ENCODE peak calls at places on chromosomes 11 and 22, in ten cellular contexts. Q is fibroblast of mammary gland, H is BJ, T is PC-9, I is lung, X is type B pancreatic cell, A is heart right ventricle, G is cardiac fibroblast, Z is sigmoid colon, J is mucosa of descending colon. S is an unnamed sample.

GRCh38 chr22:45997077-45997774 is 20.3 kb upstream of the WNT7B start:
- DNase-seq in Q (peak; percentile 99), H (peak; percentile 94), T (peak; percentile 91), I (peak; percentile 77), X (no peak), A (peak; percentile 95), G (peak; percentile 99), Z (peak; percentile 96), J (peak; percentile 84), S (peak; percentile 99)

GRCh38 chr11:117095301-117096139 is 2.7 kb downstream of the SIK3 start:
- DNase-seq in Q (peak; percentile 44), H (no peak), T (no peak), I (no peak), X (no peak), A (no peak), G (peak; percentile 70), Z (no peak), J (no peak), S (no peak)

GRCh38 chr11:129368889-129369672 is 6.6 kb upstream of the BARX2 start:
- DNase-seq in Q (no peak), H (no peak), T (peak; percentile 40), I (no peak), X (no peak), A (no peak), G (no peak), Z (no peak), J (no peak), S (no peak)

GRCh38 chr11:108559340-108559739 is 34.2 kb downstream of the EXPH5 start:
- DNase-seq in Q (peak; percentile 88), H (peak; percentile 66), T (no peak), I (no peak), X (no peak), A (no peak), G (peak; percentile 14), Z (no peak), J (no peak), S (no peak)

GRCh38 chr11:19951558-19952083 is 208.7 kb downstream of the DBX1 start:
- DNase-seq in Q (peak; percentile 67), H (no peak), T (no peak), I (no peak), X (no peak), A (peak; percentile 10), G (peak; percentile 68), Z (no peak), J (no peak), S (peak; percentile 37)

GRCh38 chr22:45094081-45094720 is 69.5 kb upstream of the NUP50 start:
- DNase-seq in Q (no peak), H (no peak), T (no peak), I (no peak), X (no peak), A (no peak), G (no peak), Z (no peak), J (no peak), S (peak; percentile 62)

GRCh38 chr11:15688351-15688792 is 573.6 kb downstream of the INSC start:
- DNase-seq in Q (peak; percentile 61), H (no peak), T (no peak), I (no peak), X (no peak), A (peak; percentile 81), G (peak; percentile 92), Z (no peak), J (no peak), S (peak; percentile 89)

GRCh38 chr11:126322996-126323395 is 19.1 kb downstream of the DCPS start:
- DNase-seq in Q (no peak), H (no peak), T (no peak), I (no peak), X (no peak), A (no peak), G (no peak), Z (no peak), J (no peak), S (no peak)

GRCh38 chr11:100151944-100152343 is 535.1 kb upstream of the ARHGAP42 start:
- DNase-seq in Q (peak; percentile 19), H (no peak), T (peak; percentile 26), I (no peak), X (no peak), A (no peak), G (no peak), Z (no peak), J (no peak), S (no peak)

GRCh38 chr11:6544921-6545850 is 48.1 kb downstream of the DNHD1 start:
- DNase-seq in Q (peak; percentile 58), H (no peak), T (no peak), I (no peak), X (no peak), A (no peak), G (no peak), Z (no peak), J (no peak), S (peak; percentile 78)

DNA sequence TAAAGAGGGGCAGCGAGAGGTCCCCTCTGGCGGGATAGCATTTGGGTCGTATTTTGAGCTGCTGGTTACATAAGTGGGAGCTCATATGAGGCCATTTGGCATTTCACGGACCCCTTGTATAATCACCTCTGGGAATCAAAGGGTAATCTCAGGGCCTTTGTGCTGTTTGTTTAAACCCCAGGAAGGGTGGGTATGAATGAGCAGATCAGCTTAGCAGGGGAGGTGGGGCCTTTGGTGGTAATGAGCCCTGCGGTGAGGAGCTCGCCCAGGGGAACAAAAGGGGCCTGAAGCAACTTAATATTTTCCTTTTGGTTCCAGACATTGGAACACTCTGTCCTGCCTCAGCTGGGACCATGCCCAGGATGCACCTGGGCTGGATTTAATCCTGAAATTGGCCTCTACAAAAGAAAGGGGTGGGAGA is 10.2 kb downstream of the TSKU start:
- DNase-seq in Q (no peak), H (no peak), T (no peak), I (no peak), X (no peak), A (no peak), G (no peak), Z (peak; percentile 67), J (no peak), S (no peak)
- TF ChIP-seq CTCF in Q (no peak), H (no peak), T (no peak), I (no peak), X (no peak), A (no peak), G (no peak), Z (no peak), J (no peak), S (no peak)

DNA sequence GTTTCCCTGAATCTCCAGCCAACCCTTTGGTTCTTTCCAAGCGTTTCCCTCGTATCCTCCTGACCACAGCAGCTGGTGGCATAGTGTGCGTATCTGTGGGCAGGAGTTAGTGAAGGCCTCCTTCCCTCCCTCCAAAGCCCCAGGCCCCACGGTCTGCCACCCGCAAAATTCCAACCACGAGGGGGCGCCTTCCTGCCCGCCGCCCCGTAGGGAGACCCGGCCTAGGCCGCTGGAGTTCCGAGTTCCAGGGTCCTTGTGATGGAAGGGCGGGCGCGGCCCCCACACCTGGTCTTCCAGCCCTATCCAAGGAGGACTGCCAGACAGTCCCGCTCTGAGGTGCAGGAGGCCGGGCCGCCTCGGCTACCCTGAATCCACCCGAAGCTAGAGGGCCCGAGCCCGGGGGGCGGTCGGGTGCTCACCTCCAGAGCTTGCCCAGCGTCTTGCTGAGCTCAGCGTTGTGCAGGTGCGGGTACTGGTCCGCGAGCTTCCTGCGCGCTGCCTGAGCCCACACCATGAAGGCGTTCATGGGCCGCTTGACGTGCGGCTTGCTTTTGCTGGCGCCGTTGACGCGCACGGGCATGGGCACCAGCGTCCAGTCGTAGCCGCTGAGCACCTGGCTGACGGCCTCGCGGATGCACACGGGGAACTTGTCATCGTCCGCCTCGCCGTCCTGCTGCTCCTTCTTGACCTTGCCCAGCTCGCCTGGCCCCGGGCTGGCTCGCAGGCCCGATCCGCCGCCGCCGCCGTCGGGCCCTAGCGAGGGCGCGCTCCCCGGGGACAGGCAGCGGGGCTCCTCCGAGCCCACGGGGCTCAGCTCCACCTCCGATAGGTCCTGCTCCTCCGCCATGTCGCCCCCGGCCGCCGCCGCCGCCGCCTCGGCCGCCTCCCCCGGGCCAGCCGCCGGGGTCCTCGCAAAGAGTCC is 1.2 kb downstream of the SOX10 start:
- DNase-seq in Q (no peak), H (no peak), T (no peak), I (no peak), X (no peak), A (no peak), G (no peak), Z (no peak), J (no peak), S (peak; percentile 81)
- TF ChIP-seq CTCF in Q (no peak), H (peak; percentile 35), T (no peak), I (no peak), X (peak; percentile 81), A (peak; percentile 18), G (no peak), Z (no peak), J (no peak), S (no peak)

DNA sequence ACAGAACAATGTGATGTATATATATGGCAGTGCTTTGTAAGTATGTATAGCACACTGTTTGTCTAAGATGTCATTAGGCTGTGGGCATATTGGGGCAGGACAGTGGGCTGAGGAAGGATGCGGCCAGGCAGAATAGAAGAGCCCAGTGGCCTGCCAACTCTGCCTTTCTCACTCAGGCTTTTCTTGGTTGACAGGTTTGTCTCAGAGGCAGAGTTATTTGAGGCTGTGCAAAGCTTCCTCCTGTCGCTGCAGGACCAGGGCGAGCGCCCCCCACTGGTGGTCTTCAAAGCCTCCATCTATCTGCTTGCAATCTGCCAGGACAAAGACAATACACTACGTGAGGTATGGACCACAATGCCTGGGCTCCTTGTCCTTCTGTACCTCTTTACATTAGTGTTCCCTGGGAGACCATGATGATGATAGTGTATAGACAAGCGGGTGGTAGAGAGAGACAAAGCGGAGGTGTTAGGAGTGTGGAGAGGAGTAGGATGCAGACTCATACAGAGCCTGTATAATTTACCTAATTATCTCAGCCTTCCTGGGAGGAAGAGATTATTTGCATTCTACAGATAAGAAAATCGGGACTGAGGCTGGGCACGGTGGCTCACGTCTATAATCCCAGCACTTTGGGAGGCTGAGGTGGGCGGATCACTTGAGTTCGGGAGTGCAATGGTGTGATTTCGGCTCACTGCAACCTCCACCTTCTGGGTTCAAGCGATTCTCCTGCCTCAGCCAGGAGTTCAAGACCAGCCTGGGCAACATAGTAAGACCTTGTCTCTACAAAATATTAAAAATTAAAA is 37.3 kb upstream of the CCDC134 start:
- DNase-seq in Q (no peak), H (no peak), T (peak; percentile 14), I (no peak), X (no peak), A (no peak), G (peak; percentile 22), Z (no peak), J (peak; percentile 34), S (no peak)
- TF ChIP-seq CTCF in Q (peak; percentile 41), H (peak; percentile 34), T (peak; percentile 68), I (no peak), X (peak; percentile 75), A (peak; percentile 42), G (peak; percentile 30), Z (no peak), J (no peak), S (peak; percentile 49)

DNA sequence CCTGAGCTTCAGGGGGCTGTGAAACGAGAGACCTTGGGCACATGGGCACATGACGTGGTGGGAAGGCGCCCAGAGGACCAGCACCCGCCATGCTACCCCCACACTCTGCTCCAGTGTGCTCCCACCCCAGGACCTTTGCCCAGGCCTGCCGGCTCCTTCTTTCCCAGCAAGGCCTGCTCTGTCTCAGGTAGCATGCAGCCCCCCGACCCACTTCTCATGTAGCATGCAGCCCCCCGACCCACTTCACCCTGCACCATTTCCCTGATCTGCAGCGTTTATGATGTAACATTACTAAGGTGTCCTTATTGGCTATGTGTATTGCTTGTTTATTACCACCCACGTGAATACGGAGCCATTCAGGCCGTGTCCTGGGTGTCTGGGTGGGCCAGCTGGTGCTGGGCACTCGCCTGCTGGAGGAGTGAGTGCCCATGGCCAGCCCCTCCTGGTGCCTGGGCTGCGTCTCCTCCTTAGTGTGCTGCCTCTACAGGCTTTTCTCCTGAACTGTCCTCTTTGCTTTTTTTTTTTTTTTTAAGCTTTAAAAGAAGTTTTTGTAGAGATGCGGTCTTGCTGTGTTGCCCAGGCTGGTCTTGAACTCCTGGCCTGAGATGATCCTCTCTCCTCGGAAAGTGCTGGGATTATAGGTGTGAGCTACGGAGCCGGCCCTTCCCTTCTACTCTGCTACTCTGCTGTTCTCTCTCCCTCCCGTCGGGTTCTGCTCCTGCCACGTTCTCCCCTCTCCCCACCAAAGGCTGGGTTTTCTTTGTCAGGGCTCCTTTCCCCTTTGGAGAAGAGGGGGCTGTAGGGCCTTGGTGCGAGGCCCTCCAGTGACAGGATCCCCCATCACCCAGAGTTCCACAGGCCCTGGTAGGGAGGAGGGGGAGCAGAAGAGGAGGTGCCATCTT is 29.4 kb downstream of the LRP5 start:
- DNase-seq in Q (no peak), H (no peak), T (no peak), I (no peak), X (no peak), A (no peak), G (no peak), Z (no peak), J (no peak), S (peak; percentile 78)
- TF ChIP-seq CTCF in Q (peak; percentile 2), H (no peak), T (no peak), I (no peak), X (peak; percentile 17), A (no peak), G (no peak), Z (no peak), J (no peak), S (peak; percentile 17)